ENCODE peak calls at places on chromosomes 6 and 20, in five cellular contexts. L, R, H, O and F are unnamed samples.

GRCh38 chr6:150142657-150143501 is at the start of gene PPP1R14C:
- DNase-seq in H (peak), O (no peak), R (no peak), L (peak), F (no peak)

GRCh38 chr6:5723905-5724691 is 282.6 kb downstream of the NRN1 start:
- DNase-seq in O (no peak), H (no peak), R (no peak), L (no peak), F (peak)

GRCh38 chr6:75205776-75206334 is at the start of gene COL12A1:
- DNase-seq in R (peak), L (peak), H (peak), O (peak), F (peak)

GRCh38 chr6:157603314-157603940 is 219.6 kb upstream of the SNX9 start:
- DNase-seq in L (no peak), O (no peak), R (no peak), H (no peak), F (no peak)

GRCh38 chr6:81552644-81553043 is 199.8 kb downstream of the TENT5A start:
- DNase-seq in O (no peak), R (no peak), L (no peak), H (no peak), F (no peak)

GRCh38 chr6:69019832-69020231 is 384.8 kb downstream of the ADGRB3 start:
- DNase-seq in H (no peak), L (no peak), R (no peak), O (no peak), F (peak)

GRCh38 chr6:167930300-167930699 is 67.2 kb upstream of the KIF25 start:
- DNase-seq in H (no peak), O (no peak), L (no peak), R (no peak), F (peak)

GRCh38 chr6:154497118-154497517 is 13.4 kb downstream of the CNKSR3 start:
- DNase-seq in H (no peak), R (no peak), O (no peak), L (no peak), F (no peak)

GRCh38 chr20:2817341-2817726 is 1.2 kb downstream of the TMEM239 start:
- DNase-seq in L (no peak), H (no peak), R (no peak), O (no peak), F (no peak)

GRCh38 chr6:33860706-33861474 is 57.1 kb upstream of the MLN start:
- DNase-seq in H (peak), L (no peak), O (peak), R (no peak), F (no peak)

GRCh38 chr6:124962617-124963415 is 579 bp downstream of the RNF217 start:
- DNase-seq in L (peak), R (no peak), H (peak), O (peak), F (no peak)

GRCh38 chr6:90790696-90791095 is 203.8 kb upstream of the MAP3K7 start:
- DNase-seq in O (no peak), R (no peak), L (no peak), H (no peak), F (peak)

GRCh38 chr6:108862479-108863191 is 14.4 kb downstream of the ARMC2 start:
- DNase-seq in L (no peak), R (no peak), H (peak), O (no peak), F (no peak)

GRCh38 chr20:64146301-64146935 is 17.8 kb upstream of the MYT1 start:
- DNase-seq in L (peak), O (no peak), H (peak), R (no peak), F (no peak)

GRCh38 chr6:109083657-109084056 is 11.0 kb downstream of the SESN1 start:
- DNase-seq in L (no peak), O (no peak), R (no peak), H (no peak), F (no peak)

GRCh38 chr6:14910692-14911547 is 334.9 kb upstream of the JARID2 start:
- DNase-seq in L (no peak), O (no peak), H (peak), R (no peak), F (no peak)

GRCh38 chr6:144786825-144787224 is 501.7 kb downstream of the UTRN start:
- DNase-seq in L (no peak), O (no peak), R (no peak), H (no peak), F (no peak)

GRCh38 chr6:158897236-158897635 is 78.1 kb upstream of the EZR start:
- DNase-seq in H (no peak), R (no peak), L (no peak), O (peak), F (no peak)

GRCh38 chr6:803191-803977 is 110.4 kb upstream of the EXOC2 start:
- DNase-seq in H (no peak), O (no peak), R (no peak), L (no peak), F (no peak)

GRCh38 chr6:42318485-42318884 is 100.8 kb upstream of the MRPS10 start:
- DNase-seq in O (no peak), L (no peak), H (no peak), R (no peak), F (no peak)

GRCh38 chr20:4951299-4951698 is 50.0 kb downstream of the SLC23A2 start:
- DNase-seq in H (no peak), L (no peak), O (no peak), R (no peak), F (peak)

GRCh38 chr6:109224107-109224875 is 129.0 kb downstream of the CEP57L1 start:
- DNase-seq in L (no peak), O (no peak), H (no peak), R (no peak), F (no peak)

GRCh38 chr6:169935348-169935718 is 183.9 kb downstream of the ERMARD start:
- DNase-seq in L (no peak), R (no peak), H (no peak), O (no peak), F (no peak)

GRCh38 chr6:2695464-2696095 is 55.1 kb downstream of the MYLK4 start:
- DNase-seq in O (no peak), R (no peak), L (no peak), H (no peak), F (no peak)

GRCh38 chr6:142883011-142883410 is 62.0 kb downstream of the HIVEP2 start:
- DNase-seq in L (no peak), O (no peak), H (no peak), R (no peak), F (no peak)

GRCh38 chr20:6525447-6526303 is 241.8 kb upstream of the BMP2 start:
- DNase-seq in R (no peak), H (no peak), L (no peak), O (no peak), F (peak)

DNA sequence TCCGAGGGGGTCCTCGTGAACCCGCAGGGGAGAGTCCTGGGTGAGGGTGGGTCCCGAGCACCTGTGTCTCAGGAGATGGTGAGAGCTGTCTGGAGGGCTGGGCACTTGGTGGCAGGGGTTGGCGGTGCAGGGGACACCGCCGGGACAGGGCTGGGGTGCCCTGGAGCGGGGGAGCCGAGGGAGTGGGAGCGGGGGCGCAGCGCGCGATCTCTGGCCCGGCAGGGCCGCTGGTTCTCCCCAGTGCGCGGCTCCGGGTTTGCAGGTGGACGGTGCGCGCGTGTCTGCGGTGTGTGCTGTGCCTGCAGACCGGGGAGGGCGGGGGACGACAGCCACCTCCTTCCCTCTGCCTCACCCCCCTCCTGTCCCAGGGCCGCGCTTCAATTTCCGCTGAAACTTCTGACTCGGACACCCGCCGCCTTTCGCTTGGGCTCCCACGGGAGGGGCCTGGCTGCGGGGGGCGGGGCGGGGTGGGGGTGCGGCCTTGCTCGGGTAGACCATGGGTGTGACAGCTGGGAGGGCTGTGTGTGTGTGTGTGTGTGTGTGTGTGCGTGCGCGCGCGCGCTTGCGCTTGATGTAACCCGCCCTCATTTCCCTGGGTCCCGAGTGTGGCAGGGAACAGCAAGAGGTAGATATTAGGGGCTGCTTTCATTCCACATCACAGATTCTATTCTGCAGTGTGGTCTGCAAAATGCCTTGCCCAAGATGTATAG is 1.2 kb downstream of the TRIB3 start:
- DNase-seq in H (peak), R (peak), L (peak), O (peak), F (peak)
- H3K27ac ChIP-seq in H (peak), R (peak), L (peak), O (peak), F (no peak)

GRCh38 chr6:107633680-107634141 is 143.8 kb downstream of the SOBP start:
- DNase-seq in H (no peak), L (no peak), R (no peak), O (no peak), F (no peak)

GRCh38 chr6:107636486-107636885 is 146.6 kb downstream of the SOBP start:
- DNase-seq in H (no peak), R (no peak), L (no peak), O (no peak), F (no peak)

GRCh38 chr6:107632757-107633156 is 142.8 kb downstream of the SOBP start:
- DNase-seq in O (no peak), L (no peak), H (no peak), R (no peak), F (no peak)

GRCh38 chr6:107635058-107635515 is 145.2 kb downstream of the SOBP start:
- DNase-seq in L (no peak), R (no peak), H (peak), O (no peak), F (no peak)

DNA sequence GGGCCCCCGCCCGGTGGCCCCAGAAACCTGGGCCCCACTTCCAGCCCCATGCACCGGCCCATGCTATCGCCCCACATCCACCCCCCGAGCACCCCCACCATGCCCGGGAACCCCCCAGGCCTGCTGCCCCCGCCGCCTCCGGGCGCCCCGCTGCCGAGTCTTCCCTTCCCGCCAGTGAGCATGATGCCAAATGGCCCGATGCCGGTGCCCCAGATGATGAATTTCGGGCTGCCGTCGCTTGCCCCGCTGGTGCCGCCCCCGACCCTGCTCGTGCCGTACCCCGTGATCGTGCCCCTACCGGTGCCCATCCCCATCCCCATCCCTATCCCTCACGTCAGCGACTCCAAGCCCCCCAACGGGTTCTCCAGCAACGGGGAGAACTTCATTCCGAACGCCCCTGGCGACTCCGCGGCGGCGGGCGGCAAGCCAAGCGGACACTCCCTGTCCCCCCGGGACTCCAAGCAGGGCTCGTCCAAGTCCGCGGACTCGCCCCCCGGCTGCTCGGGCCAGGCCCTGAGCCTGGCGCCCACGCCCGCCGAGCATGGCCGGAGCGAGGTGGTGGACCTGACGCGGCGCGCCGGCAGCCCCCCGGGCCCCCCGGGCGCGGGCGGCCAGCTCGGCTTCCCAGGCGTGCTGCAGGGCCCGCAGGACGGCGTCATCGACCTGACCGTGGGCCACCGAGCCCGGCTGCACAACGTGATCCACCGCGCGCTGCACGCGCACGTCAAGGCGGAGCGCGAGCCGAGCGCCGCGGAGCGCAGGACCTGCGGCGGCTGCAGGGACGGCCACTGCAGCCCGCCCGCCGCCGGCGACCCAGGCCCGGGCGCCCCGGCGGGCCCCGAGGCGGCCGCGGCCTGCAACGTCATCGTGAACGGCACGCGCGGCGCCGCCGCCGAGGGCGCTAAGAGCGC is 144.5 kb downstream of the SOBP start:
- DNase-seq in O (no peak), L (no peak), H (peak), R (no peak), F (no peak)
- H3K4me3 ChIP-seq in O (no peak), L (peak), H (no peak), R (peak), F (peak)

GRCh38 chr6:111583221-111583620 is 22.5 kb downstream of the TRAF3IP2 start:
- DNase-seq in O (no peak), H (no peak), L (no peak), R (no peak), F (no peak)

GRCh38 chr6:111580401-111580800 is 25.3 kb downstream of the TRAF3IP2 start:
- DNase-seq in R (no peak), L (no peak), O (no peak), H (no peak), F (no peak)

GRCh38 chr6:111579816-111580215 is 25.9 kb downstream of the TRAF3IP2 start:
- DNase-seq in H (no peak), O (no peak), L (no peak), R (no peak), F (no peak)

GRCh38 chr6:111581957-111582356 is 23.7 kb downstream of the TRAF3IP2 start:
- DNase-seq in R (no peak), H (no peak), O (no peak), L (no peak), F (no peak)

DNA sequence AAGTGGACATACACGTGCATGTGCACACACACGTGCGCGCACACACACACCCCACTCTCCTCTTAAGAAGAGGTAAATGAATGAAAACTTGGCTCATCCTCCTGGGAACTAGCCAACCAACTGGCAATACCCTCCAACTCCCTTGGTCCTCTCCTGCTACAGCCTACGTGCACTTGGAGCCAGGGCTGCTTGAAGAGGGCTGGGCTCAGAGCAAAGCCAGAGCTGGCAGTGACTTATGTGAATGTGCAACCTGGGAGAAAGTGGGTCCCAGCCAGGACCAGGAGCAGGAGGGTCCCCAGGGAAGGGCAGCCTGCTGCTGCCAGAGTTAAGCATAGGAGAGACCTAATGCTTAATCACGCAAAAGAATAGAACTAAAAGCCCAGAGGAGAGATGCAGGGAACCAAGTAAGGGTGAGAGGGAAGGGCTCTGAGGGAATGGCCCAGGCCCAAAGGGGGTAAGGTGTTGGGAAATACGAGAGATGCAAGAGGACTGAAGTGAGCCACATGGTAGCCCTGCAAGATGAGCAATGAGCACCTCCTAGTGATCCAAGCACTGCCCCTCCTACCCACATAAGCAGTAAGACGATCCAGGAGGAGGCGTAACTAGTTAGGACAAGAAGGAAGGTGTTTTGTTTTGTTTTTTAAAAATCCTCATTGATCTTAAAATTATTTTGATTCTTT is 24.7 kb downstream of the TRAF3IP2 start:
- DNase-seq in L (no peak), R (no peak), O (no peak), H (no peak), F (no peak)
- TF ChIP-seq CTCF in L (no peak), R (no peak), O (no peak), H (no peak), F (peak)

DNA sequence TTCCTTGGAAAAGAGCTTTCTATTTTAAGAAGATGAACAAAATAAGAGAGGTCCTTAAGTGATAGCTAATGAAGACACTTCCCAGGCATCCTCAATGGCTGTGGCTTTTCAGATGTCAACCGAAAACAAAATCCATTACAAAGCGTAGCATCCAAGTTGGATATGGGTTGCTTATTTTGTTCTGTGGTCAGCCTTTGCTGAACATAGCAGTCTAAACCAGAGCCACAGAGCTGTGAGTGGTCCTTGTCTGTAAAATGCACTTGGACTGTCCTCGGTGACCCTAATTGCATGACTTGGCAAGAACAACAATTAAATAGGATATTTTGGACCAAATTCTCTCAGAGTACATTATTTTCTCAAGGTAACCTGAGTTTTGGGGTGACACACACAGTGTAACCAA is 10.4 kb upstream of the BFSP1 start:
- DNase-seq in O (no peak), L (no peak), H (no peak), R (no peak), F (no peak)
- H3K27ac ChIP-seq in O (no peak), L (no peak), H (no peak), R (no peak), F (peak)

GRCh38 chr20:36544134-36545018 is 3.1 kb downstream of the MYL9 start:
- DNase-seq in H (no peak), L (no peak), O (no peak), R (no peak), F (peak)
- H3K4me3 ChIP-seq in H (peak), L (peak), O (peak), R (peak), F (peak)

GRCh38 chr6:41074692-41075436 is 2.1 kb downstream of the NFYA start:
- DNase-seq in L (no peak), R (no peak), H (no peak), O (peak), F (no peak)

GRCh38 chr6:41072836-41073202 is at the start of gene NFYA:
- DNase-seq in O (no peak), H (peak), R (peak), L (no peak), F (no peak)

GRCh38 chr6:41073968-41074691 is 1.4 kb downstream of the NFYA start:
- DNase-seq in R (no peak), L (no peak), H (no peak), O (no peak), F (peak)

GRCh38 chr6:41071923-41072835 is at the start of gene OARD1:
- DNase-seq in L (peak), O (peak), R (peak), H (peak), F (peak)

GRCh38 chr6:41073203-41073967 is 611 bp downstream of the NFYA start:
- DNase-seq in R (peak), O (peak), L (peak), H (peak), F (peak)
- TF ChIP-seq CTCF in R (peak), O (peak), L (peak), H (peak), F (peak)

GRCh38 chr6:151627689-151628444 is 134.1 kb downstream of the CCDC170 start:
- DNase-seq in R (no peak), H (no peak), L (no peak), O (no peak), F (no peak)
- H3K27ac ChIP-seq in R (peak), H (no peak), L (no peak), O (no peak), F (no peak)

DNA sequence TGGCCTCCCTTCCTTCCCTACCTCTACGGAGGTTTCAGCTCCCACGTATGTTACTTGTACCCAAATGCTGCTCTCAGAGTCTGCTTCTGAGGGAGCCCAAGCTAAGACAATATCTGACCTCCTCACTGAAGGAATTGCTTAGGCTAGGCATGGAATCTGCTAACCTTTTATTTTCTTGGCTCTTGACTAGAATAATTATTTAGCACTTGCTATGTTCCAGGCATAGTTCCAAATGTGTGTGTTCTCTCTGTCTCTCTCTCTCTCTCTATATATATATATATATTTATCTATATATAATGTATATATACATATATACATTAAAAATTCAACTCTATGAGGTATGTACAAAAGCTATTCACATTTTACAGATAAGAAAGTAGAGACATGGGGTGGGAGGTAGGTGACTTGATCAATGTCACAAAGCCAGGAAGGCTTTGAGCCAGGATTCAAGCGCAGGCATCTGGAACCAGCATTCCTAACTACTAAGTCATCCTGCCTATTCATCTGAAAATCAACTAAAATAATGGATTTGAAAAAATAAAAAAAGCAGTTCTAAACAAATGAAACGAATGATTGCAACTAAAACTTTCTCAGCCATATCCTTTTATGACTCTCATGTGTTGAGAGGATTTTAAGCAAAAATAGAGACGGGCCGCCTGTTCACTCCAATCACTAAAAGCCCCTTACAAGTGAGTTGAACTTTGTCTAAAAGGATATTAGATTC is 189.7 kb upstream of the JAG1 start:
- DNase-seq in H (no peak), O (no peak), L (no peak), R (no peak), F (peak)
- H3K4me3 ChIP-seq in H (no peak), O (no peak), L (no peak), R (no peak), F (no peak)